ENCODE peak calls at places on chromosomes 5 and 9, in six cellular contexts. H is neuronal stem cell, E is heart right ventricle, S is aorta, T is brain microvascular endothelial cell, A is A549. J is an unnamed sample.

GRCh38 chr5:154542581-154542980 is 64.6 kb upstream of the HAND1 start:
- DNase-seq in H (no peak), E (no peak), S (no peak), T (no peak), A (no peak), J (no peak)

GRCh38 chr9:137502008-137502913 is 43.1 kb upstream of the NSMF start:
- DNase-seq in H (no peak), E (no peak), S (no peak), T (no peak), A (peak), J (no peak)

GRCh38 chr5:56326116-56326515 is 93.0 kb upstream of the ANKRD55 start:
- DNase-seq in H (no peak), E (no peak), S (no peak), T (no peak), A (no peak), J (no peak)

GRCh38 chr5:169190860-169191259 is 110.1 kb downstream of the SLIT3 start:
- DNase-seq in H (no peak), E (no peak), S (no peak), T (no peak), A (no peak), J (no peak)

GRCh38 chr5:146878471-146879172 is at the start of gene PPP2R2B:
- DNase-seq in H (peak), E (peak), S (peak), T (no peak), A (peak), J (peak)

GRCh38 chr9:85484235-85484634 is 257.5 kb downstream of the AGTPBP1 start:
- DNase-seq in H (no peak), E (no peak), S (no peak), T (no peak), A (no peak), J (no peak)

GRCh38 chr5:173035904-173036707 is 20.0 kb upstream of the CREBRF start:
- DNase-seq in H (no peak), E (no peak), S (no peak), T (no peak), A (no peak), J (no peak)

GRCh38 chr5:35263266-35263665 is 33.0 kb upstream of the PRLR start:
- DNase-seq in H (no peak), E (no peak), S (no peak), T (no peak), A (no peak), J (no peak)

GRCh38 chr9:89731262-89731980 is 126.6 kb downstream of the GADD45G start:
- DNase-seq in H (no peak), E (no peak), S (no peak), T (no peak), A (no peak), J (no peak)

GRCh38 chr5:33321026-33321425 is 119.7 kb upstream of the TARS1 start:
- DNase-seq in H (no peak), E (no peak), S (no peak), T (peak), A (peak), J (no peak)

GRCh38 chr5:168356592-168356991 is 65.1 kb downstream of the WWC1 start:
- DNase-seq in H (no peak), E (no peak), S (no peak), T (no peak), A (no peak), J (no peak)

GRCh38 chr9:82745919-82746318 is 317.0 kb downstream of the RASEF start:
- DNase-seq in H (no peak), E (no peak), S (no peak), T (no peak), A (no peak), J (no peak)

GRCh38 chr5:151671979-151672378 is 14.7 kb downstream of the SPARC start:
- DNase-seq in H (no peak), E (peak), S (peak), T (no peak), A (no peak), J (no peak)

GRCh38 chr9:128689820-128690683 is 1.0 kb downstream of the SET start:
- DNase-seq in H (peak), E (peak), S (peak), T (no peak), A (peak), J (peak)

GRCh38 chr9:134314039-134314949 is 12.0 kb upstream of the RXRA start:
- DNase-seq in H (no peak), E (peak), S (peak), T (no peak), A (no peak), J (peak)

GRCh38 chr5:78541058-78541624 is 107.4 kb downstream of the LHFPL2 start:
- DNase-seq in H (no peak), E (no peak), S (no peak), T (no peak), A (no peak), J (no peak)

GRCh38 chr5:147558131-147558730 is 48.4 kb upstream of the DPYSL3 start:
- DNase-seq in H (no peak), E (no peak), S (no peak), T (no peak), A (no peak), J (no peak)

GRCh38 chr9:127395491-127396252 is 1.3 kb upstream of the SLC2A8 start:
- DNase-seq in H (no peak), E (no peak), S (no peak), T (no peak), A (no peak), J (no peak)

GRCh38 chr9:121541256-121541655 is 41.6 kb upstream of the GGTA1 start:
- DNase-seq in H (no peak), E (no peak), S (peak), T (no peak), A (no peak), J (no peak)

GRCh38 chr9:118961857-118962256 is 407.4 kb downstream of the BRINP1 start:
- DNase-seq in H (peak), E (no peak), S (no peak), T (peak), A (peak), J (no peak)

GRCh38 chr9:114116061-114116747 is 17.1 kb upstream of the KIF12 start:
- DNase-seq in H (no peak), E (peak), S (no peak), T (no peak), A (no peak), J (no peak)

GRCh38 chr9:127415657-127416056 is 8.5 kb upstream of the ZNF79 start:
- DNase-seq in H (no peak), E (no peak), S (no peak), T (no peak), A (no peak), J (no peak)

GRCh38 chr5:107476783-107477182 is 194.0 kb downstream of the EFNA5 start:
- DNase-seq in H (no peak), E (no peak), S (no peak), T (peak), A (peak), J (no peak)

GRCh38 chr5:160468576-160468975 is 46.9 kb downstream of the PTTG1 start:
- DNase-seq in H (no peak), E (no peak), S (no peak), T (no peak), A (no peak), J (no peak)

GRCh38 chr5:160472482-160472881 is 50.8 kb downstream of the PTTG1 start:
- DNase-seq in H (no peak), E (no peak), S (no peak), T (no peak), A (no peak), J (no peak)

GRCh38 chr5:160469156-160470144 is 47.8 kb downstream of the PTTG1 start:
- DNase-seq in H (no peak), E (no peak), S (no peak), T (peak), A (no peak), J (no peak)

GRCh38 chr5:160471761-160472160 is 50.1 kb downstream of the PTTG1 start:
- DNase-seq in H (no peak), E (no peak), S (no peak), T (no peak), A (no peak), J (no peak)

DNA sequence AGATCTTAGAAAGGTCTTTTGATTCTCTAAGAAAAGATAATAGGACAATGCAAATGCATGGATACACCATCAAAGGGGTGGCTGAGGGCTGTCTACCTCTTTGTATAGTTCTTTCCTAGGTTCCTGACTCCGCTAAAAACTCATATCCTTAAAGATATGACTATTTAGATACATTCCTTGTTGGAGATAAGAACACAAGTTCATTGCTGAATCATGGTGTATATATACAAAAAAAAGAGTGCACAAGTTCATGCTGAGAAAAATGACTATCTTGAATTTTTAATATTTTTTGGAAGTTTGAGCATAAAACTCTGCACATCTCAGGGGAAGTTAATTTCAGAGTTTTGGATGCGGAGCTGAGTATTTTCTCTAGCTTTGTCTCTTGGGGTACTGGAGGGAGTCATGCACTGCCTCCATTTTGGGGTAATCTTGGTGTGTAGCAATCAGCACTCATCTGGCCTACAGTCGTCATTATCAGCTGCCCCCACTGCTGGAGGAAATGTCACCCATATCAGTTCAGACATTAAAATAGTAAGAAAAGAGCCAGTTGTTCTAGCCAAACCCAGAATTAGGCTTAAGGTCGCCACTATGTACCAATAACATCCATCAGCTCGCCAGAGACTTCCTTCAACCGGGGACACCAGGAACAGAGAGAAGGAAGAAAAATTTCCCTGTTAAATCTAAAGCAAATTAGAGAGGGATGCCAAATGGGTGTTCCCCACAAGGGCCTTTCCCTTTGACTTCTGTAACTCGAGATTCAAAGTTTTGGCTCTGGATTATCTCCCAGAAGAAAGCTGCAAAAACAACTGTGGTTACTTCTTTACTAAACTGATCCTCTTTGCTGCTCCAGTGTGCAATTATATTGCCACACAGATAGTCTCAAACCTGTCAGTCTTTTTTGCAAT is 49.0 kb downstream of the PTTG1 start:
- DNase-seq in H (no peak), E (no peak), S (no peak), T (peak), A (no peak), J (no peak)
- H3K27ac ChIP-seq in H (no peak), E (peak), S (no peak), T (peak), A (no peak), J (no peak)

DNA sequence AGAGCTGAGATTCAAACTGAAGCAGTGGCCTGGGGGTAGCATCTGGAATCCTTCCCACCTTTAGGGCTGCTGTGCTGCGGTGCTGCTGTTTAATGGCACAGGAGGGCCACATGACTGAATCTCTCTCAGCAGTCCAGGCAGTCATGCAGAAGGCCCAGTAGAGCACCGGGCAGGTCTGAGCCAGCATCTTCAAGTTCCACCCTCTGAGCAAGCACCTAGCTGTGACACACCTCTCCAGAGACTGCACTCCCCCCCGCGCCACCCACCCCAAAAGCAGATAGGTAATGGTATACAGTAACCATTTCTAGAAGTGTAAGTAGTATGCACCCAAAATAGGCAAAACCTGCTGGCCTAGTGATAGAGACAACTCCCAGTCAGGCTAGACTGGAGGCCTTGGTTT is 8.2 kb downstream of the IL4 start:
- DNase-seq in H (no peak), E (no peak), S (no peak), T (no peak), A (no peak), J (no peak)
- H3K27ac ChIP-seq in H (no peak), E (no peak), S (no peak), T (no peak), A (no peak), J (no peak)

GRCh38 chr5:141793881-141794280 is 84.3 kb downstream of the PCDH1 start:
- DNase-seq in H (no peak), E (no peak), S (no peak), T (no peak), A (no peak), J (no peak)
- H3K27ac ChIP-seq in H (no peak), E (no peak), S (no peak), T (no peak), A (no peak), J (no peak)

GRCh38 chr5:131524431-131524830 is 110.6 kb downstream of the RAPGEF6 start:
- DNase-seq in H (no peak), E (no peak), S (no peak), T (no peak), A (no peak), J (no peak)

GRCh38 chr5:131523500-131524185 is 111.4 kb downstream of the RAPGEF6 start:
- DNase-seq in H (no peak), E (no peak), S (no peak), T (no peak), A (no peak), J (no peak)

GRCh38 chr5:131528682-131529081 is 106.3 kb downstream of the RAPGEF6 start:
- DNase-seq in H (no peak), E (no peak), S (no peak), T (no peak), A (no peak), J (no peak)

GRCh38 chr5:131521252-131521651 is 113.8 kb downstream of the RAPGEF6 start:
- DNase-seq in H (no peak), E (no peak), S (no peak), T (peak), A (peak), J (no peak)

GRCh38 chr5:131525805-131526204 is 109.2 kb downstream of the RAPGEF6 start:
- DNase-seq in H (no peak), E (no peak), S (no peak), T (no peak), A (no peak), J (no peak)
- H3K27ac ChIP-seq in H (no peak), E (no peak), S (no peak), T (no peak), A (no peak), J (no peak)

DNA sequence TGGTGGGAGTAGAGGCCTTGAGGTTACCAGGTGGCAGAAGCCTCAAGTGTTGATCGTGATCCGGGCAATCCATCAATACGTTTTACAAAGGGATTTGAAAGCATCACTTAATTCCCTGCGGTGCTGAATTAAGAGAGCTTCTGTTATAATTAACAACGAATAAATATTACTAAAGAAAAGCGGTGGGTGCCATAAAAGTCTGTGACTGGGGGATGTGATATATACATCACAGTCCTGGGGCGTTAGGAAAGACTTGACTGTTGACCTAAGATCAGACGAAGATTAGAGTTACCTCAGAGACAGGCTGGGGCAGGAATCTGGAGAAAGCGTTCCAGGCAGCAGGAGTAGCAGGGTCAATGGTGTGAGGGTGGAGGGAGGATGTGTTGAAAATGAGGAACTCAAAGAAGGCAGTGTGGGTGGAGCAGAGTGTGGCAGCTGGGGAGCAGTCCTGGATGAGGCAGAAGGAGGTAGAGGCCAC is 6.7 kb upstream of the C5orf63 start:
- DNase-seq in H (no peak), E (no peak), S (no peak), T (no peak), A (no peak), J (no peak)
- H3K27ac ChIP-seq in H (no peak), E (no peak), S (no peak), T (no peak), A (no peak), J (no peak)

DNA sequence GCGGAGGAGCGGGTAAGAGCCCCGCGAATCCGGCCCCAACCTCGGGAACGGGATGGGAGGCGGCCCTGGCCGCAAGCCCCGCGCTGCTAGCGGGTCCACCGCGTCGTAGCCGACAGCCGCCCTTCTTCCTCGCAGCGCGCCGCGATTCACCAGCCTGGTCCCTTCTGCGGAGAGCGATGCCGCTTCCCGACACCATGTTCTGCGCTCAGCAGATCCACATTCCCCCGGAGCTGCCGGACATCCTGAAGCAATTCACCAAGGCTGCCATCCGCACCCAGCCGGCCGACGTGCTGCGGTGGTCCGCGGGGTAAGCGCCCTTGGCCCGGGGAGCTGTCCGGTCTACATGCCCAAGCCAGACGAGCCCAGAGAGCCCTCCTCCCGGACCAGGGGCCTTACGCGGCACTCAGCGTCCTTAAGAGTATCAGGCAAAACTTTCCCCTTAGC is 335 bp downstream of the ROPN1L start:
- DNase-seq in H (no peak), E (no peak), S (no peak), T (no peak), A (no peak), J (no peak)
- H3K27ac ChIP-seq in H (no peak), E (peak), S (no peak), T (no peak), A (peak), J (no peak)